ENCODE peak calls at places on chromosomes 7 and 10, in ten cellular contexts. E is tibial artery; T is CD4-positive, alpha-beta memory T cell; H is neural progenitor cell; W is spleen; A is CD4-positive, CD25-positive, alpha-beta regulatory T cell; O is brain microvascular endothelial cell; K is right lobe of liver; X is PC-3; V is colonic mucosa. Z is an unnamed sample. For H3K36me3, the result is how much of the 10 kb centered on the place peaks cover.

GRCh38 chr7:43834463-43835251 is 34.7 kb downstream of the MRPS24 start:
- DNase-seq in K (no peak), X (peak), A (peak), O (peak), H (no peak), E (no peak), V (no peak), T (peak), W (no peak), Z (peak)

GRCh38 chr10:123139521-123140163 is 3.9 kb downstream of the HMX3 start:
- DNase-seq in K (peak), A (no peak), W (no peak), V (peak), X (peak), H (peak), T (no peak), E (no peak), O (no peak), Z (peak)

GRCh38 chr7:2817456-2817855 is 26.7 kb downstream of the GNA12 start:
- DNase-seq in V (no peak), O (no peak), K (no peak), E (no peak), X (no peak), A (no peak), H (no peak), T (no peak), W (no peak), Z (no peak)

GRCh38 chr10:21961847-21962246 is 41.7 kb downstream of the DNAJC1 start:
- DNase-seq in W (no peak), X (no peak), A (no peak), O (no peak), E (no peak), V (no peak), T (no peak), K (no peak), H (no peak), Z (no peak)

GRCh38 chr7:73376671-73377412 is 48.9 kb downstream of the FKBP6 start:
- DNase-seq in W (no peak), H (no peak), X (no peak), K (no peak), V (no peak), T (no peak), O (no peak), E (no peak), A (no peak), Z (no peak)

GRCh38 chr10:43817368-43817767 is 168.7 kb upstream of the ZNF32 start:
- DNase-seq in H (no peak), A (no peak), E (no peak), W (no peak), O (peak), T (no peak), X (no peak), V (no peak), K (no peak), Z (no peak)

GRCh38 chr7:150367677-150368097 is 935 bp upstream of the REPIN1 start:
- DNase-seq in K (no peak), O (no peak), H (no peak), X (no peak), T (no peak), E (no peak), V (no peak), W (no peak), A (no peak), Z (no peak)

GRCh38 chr7:73774923-73775322 is 4.9 kb upstream of the CLDN3 start:
- DNase-seq in T (no peak), O (no peak), V (no peak), H (no peak), A (no peak), X (peak), K (no peak), W (no peak), E (no peak), Z (no peak)

GRCh38 chr10:118754132-118754555 is 626 bp downstream of the CACUL1 start:
- DNase-seq in A (peak), E (peak), O (peak), W (peak), X (peak), T (peak), H (peak), K (peak), V (peak), Z (peak)

GRCh38 chr7:3266240-3266639 is 34.8 kb upstream of the SDK1 start:
- DNase-seq in E (no peak), K (no peak), A (no peak), V (no peak), H (no peak), O (no peak), W (no peak), T (no peak), X (no peak), Z (no peak)

GRCh38 chr10:130479906-130480305 is 343.7 kb downstream of the GLRX3 start:
- DNase-seq in A (no peak), K (no peak), T (no peak), V (no peak), O (no peak), H (no peak), E (no peak), W (no peak), X (no peak), Z (no peak)

GRCh38 chr10:7153750-7154149 is 257.1 kb downstream of the SFMBT2 start:
- DNase-seq in A (no peak), O (no peak), W (no peak), H (no peak), V (no peak), X (peak), K (no peak), E (no peak), T (no peak), Z (no peak)

GRCh38 chr10:131242007-131242406 is 69.5 kb downstream of the TCERG1L start:
- DNase-seq in E (no peak), A (no peak), O (no peak), W (peak), V (no peak), H (peak), T (no peak), K (peak), X (peak), Z (peak)

GRCh38 chr10:86690657-86691084 is 22.4 kb downstream of the LDB3 start:
- DNase-seq in A (no peak), T (no peak), V (no peak), K (no peak), E (no peak), W (no peak), O (no peak), H (no peak), X (no peak), Z (no peak)

GRCh38 chr10:17229016-17229716 is 1.1 kb downstream of the VIM start:
- DNase-seq in W (peak), E (peak), X (peak), T (peak), K (peak), V (peak), A (peak), O (peak), H (peak), Z (peak)

GRCh38 chr10:104340099-104340594 is 1.9 kb upstream of the ITPRIP start:
- DNase-seq in A (no peak), V (peak), E (no peak), K (no peak), X (no peak), H (no peak), T (no peak), W (no peak), O (no peak), Z (no peak)

GRCh38 chr10:121751191-121751760 is 153.0 kb upstream of the FGFR2 start:
- DNase-seq in H (no peak), W (no peak), E (no peak), A (no peak), V (no peak), X (no peak), K (no peak), O (no peak), T (no peak), Z (no peak)

GRCh38 chr7:152145853-152146466 is 120.5 kb downstream of the GALNT11 start:
- DNase-seq in A (no peak), K (no peak), T (peak), W (no peak), X (peak), E (no peak), H (peak), V (peak), O (peak), Z (peak)

GRCh38 chr10:78688945-78689935 is 379.5 kb upstream of the ZMIZ1 start:
- DNase-seq in H (peak), V (no peak), A (no peak), E (peak), X (no peak), T (no peak), K (no peak), O (no peak), W (no peak), Z (peak)

GRCh38 chr10:121610798-121611325 is 12.6 kb upstream of the FGFR2 start:
- DNase-seq in A (no peak), K (no peak), T (no peak), E (no peak), X (no peak), V (no peak), O (no peak), H (no peak), W (peak), Z (no peak)

GRCh38 chr7:8363407-8364015 is 69.9 kb upstream of the NXPH1 start:
- DNase-seq in K (no peak), X (no peak), O (no peak), T (no peak), V (no peak), W (no peak), H (no peak), E (no peak), A (no peak), Z (no peak)

GRCh38 chr10:24408365-24408764 is 199.4 kb downstream of the KIAA1217 start:
- DNase-seq in V (no peak), O (no peak), W (no peak), E (no peak), H (no peak), A (no peak), T (no peak), X (no peak), K (no peak), Z (no peak)

GRCh38 chr7:6256709-6257535 is 15.5 kb downstream of the CYTH3 start:
- DNase-seq in X (no peak), O (peak), T (no peak), W (peak), K (no peak), V (peak), A (no peak), H (no peak), E (peak), Z (no peak)

GRCh38 chr10:87092356-87092860 is 2.2 kb downstream of the GLUD1 start:
- DNase-seq in E (no peak), A (no peak), X (peak), V (no peak), W (no peak), K (no peak), T (peak), O (peak), H (peak), Z (peak)

GRCh38 chr7:66629659-66630058 is 978 bp downstream of the KCTD7 start:
- DNase-seq in V (no peak), E (no peak), T (no peak), A (no peak), H (no peak), K (no peak), X (no peak), W (no peak), O (no peak), Z (no peak)

GRCh38 chr10:86653379-86653778 is 968 bp upstream of the OPN4 start:
- DNase-seq in O (no peak), A (no peak), E (no peak), T (no peak), H (no peak), X (no peak), K (no peak), V (no peak), W (no peak), Z (no peak)

GRCh38 chr7:69753981-69754380 is 155.7 kb downstream of the AUTS2 start:
- DNase-seq in E (no peak), T (no peak), H (no peak), A (no peak), K (no peak), X (no peak), W (no peak), V (no peak), O (no peak), Z (no peak)

GRCh38 chr10:69867699-69868558 is 66.2 kb downstream of the COL13A1 start:
- DNase-seq in T (no peak), A (no peak), W (no peak), K (no peak), V (peak), O (no peak), H (peak), E (no peak), X (peak), Z (no peak)

GRCh38 chr10:123613346-123613850 is 52.8 kb upstream of the GPR26 start:
- DNase-seq in W (no peak), E (no peak), X (no peak), H (no peak), O (no peak), T (no peak), K (no peak), V (no peak), A (no peak), Z (no peak)

GRCh38 chr10:36181421-36181820 is 539.3 kb upstream of the FZD8 start:
- DNase-seq in W (no peak), T (no peak), H (no peak), X (peak), K (no peak), O (no peak), V (no peak), E (no peak), A (no peak), Z (no peak)

GRCh38 chr10:3813267-3813666 is 28.3 kb upstream of the KLF6 start:
- DNase-seq in A (no peak), W (no peak), O (no peak), T (no peak), K (no peak), V (no peak), X (no peak), E (no peak), H (no peak), Z (no peak)

GRCh38 chr7:76328390-76328789 is 25.9 kb downstream of the HSPB1 start:
- DNase-seq in W (no peak), H (no peak), O (no peak), E (no peak), X (no peak), V (no peak), A (no peak), K (no peak), T (no peak), Z (no peak)

GRCh38 chr7:76327610-76328009 is 25.1 kb downstream of the HSPB1 start:
- DNase-seq in X (no peak), H (no peak), E (no peak), K (no peak), A (no peak), W (no peak), V (no peak), O (no peak), T (no peak), Z (no peak)

GRCh38 chr7:76325811-76326210 is 23.3 kb downstream of the HSPB1 start:
- DNase-seq in O (no peak), W (no peak), K (no peak), X (no peak), H (no peak), E (no peak), V (no peak), A (no peak), T (no peak), Z (no peak)

GRCh38 chr7:76325092-76325491 is 22.6 kb downstream of the HSPB1 start:
- DNase-seq in H (no peak), X (no peak), T (no peak), V (no peak), W (no peak), O (no peak), E (no peak), K (no peak), A (no peak), Z (no peak)

DNA sequence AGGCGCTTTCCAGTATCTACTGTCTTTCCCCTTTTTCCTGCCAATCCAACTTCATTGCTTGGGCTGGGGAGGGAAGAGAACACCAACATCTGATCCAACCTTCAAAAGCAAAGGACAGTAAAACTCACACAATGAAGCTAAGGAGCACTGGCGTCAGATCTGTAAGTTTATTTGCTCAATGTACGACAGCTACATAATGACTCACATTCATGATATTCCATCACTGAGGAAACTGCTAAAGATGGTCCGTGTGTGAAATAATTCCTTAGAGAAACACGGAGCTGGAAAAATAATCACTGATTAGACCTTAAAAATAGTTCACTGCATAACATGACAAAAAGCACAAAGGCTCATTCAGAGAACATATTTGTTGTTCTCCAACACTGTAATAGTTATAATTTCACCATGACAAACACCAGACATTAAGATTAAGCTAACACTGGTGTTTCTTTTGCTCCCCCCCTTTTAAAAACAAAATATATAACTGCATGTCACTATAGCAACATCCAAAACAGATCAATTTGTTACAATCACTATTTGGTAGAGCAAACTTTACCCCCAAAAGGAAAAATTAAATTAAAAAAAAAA is 24.3 kb downstream of the HSPB1 start:
- DNase-seq in T (no peak), E (no peak), K (no peak), X (peak), V (no peak), W (no peak), O (peak), A (no peak), H (no peak), Z (no peak)
- H3K36me3 ChIP-seq in T (under half), E (under half), K (under half), X (under half), V (under half), W (half or more), O (half or more), A (under half), H (under half), Z (half or more)

GRCh38 chr10:688621-689426 is 644 bp downstream of the DIP2C start:
- DNase-seq in X (peak), T (no peak), H (peak), V (peak), A (no peak), K (peak), E (no peak), O (peak), W (no peak), Z (peak)

GRCh38 chr10:689433-690226 is at the start of gene DIP2C:
- DNase-seq in A (no peak), V (peak), O (peak), H (peak), T (peak), W (no peak), E (peak), X (peak), K (peak), Z (peak)

GRCh38 chr10:691216-691615 is 1.7 kb upstream of the DIP2C start:
- DNase-seq in K (no peak), O (no peak), H (no peak), T (no peak), E (no peak), W (no peak), X (no peak), A (no peak), V (no peak), Z (no peak)

GRCh38 chr10:688287-688620 is 1.2 kb downstream of the DIP2C start:
- DNase-seq in K (no peak), X (no peak), E (no peak), T (no peak), A (no peak), H (no peak), W (no peak), O (no peak), V (no peak), Z (no peak)

DNA sequence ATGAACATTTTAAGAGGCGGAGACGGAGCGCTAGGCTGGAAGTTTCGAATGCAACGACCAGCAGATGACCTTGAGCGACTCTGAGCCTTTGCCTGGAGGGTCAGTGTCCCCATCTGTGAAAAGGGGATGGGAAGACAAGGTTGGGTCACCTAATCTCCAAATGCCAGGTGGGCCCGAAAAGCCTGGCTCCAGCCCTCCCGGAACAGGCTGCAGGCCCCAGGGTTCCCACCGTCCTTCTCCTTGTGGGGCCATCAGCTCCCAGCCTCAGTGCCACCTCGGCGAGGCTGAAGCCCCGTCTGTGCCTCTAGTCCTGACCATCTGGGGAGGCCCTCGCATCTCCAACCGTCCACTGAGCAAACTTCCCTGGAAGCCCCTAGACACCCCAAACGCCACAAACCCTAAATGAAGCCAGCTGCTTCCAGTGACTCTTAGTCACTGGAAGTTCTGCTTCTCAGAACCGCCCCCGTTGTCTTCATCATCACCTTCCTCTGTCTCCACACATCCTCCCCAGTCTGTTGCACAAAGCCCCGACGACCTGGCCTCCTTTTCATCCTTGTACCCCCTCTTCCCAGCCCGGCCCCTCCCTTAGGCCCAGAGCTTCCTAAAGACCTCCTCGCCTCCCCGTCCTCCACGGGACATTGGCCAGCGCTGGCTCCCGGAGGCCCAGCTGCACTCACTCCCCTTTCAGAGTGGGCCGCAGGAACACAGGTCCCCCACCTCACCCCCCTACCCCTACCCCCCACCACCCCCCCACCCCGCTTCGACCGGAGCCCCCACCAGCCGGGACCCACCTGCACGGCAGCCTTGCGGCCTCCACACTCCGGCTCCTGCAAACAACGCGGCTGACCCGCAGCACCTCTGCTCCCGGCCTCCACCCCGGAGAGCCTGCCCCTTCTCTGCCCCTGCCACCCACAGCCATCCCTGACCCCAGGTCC is 1.0 kb upstream of the DIP2C start:
- DNase-seq in E (no peak), X (no peak), W (no peak), T (no peak), O (no peak), K (no peak), A (no peak), V (no peak), H (no peak), Z (peak)
- H3K4me3 ChIP-seq in E (peak), X (peak), W (peak), T (no peak), O (peak), K (peak), A (no peak), V (peak), H (peak), Z (peak)

GRCh38 chr10:96565774-96566173 is 21.0 kb downstream of the TM9SF3 start:
- DNase-seq in V (no peak), K (no peak), T (no peak), X (peak), H (no peak), W (no peak), O (peak), E (no peak), A (no peak), Z (no peak)
- H3K36me3 ChIP-seq in V (under half), K (under half), T (under half), X (under half), H (under half), W (half or more), O (under half), E (under half), A (half or more), Z (under half)

GRCh38 chr10:11148638-11149037 is 131.0 kb downstream of the CELF2 start:
- DNase-seq in T (no peak), A (no peak), W (no peak), H (no peak), X (no peak), V (no peak), E (no peak), K (no peak), O (no peak), Z (no peak)

GRCh38 chr10:11148131-11148530 is 130.5 kb downstream of the CELF2 start:
- DNase-seq in K (no peak), E (no peak), T (no peak), H (no peak), V (no peak), W (no peak), O (no peak), X (no peak), A (no peak), Z (no peak)

GRCh38 chr10:11150876-11151275 is 133.2 kb downstream of the CELF2 start:
- DNase-seq in V (no peak), T (peak), K (no peak), E (no peak), H (no peak), X (no peak), A (no peak), W (no peak), O (no peak), Z (no peak)

GRCh38 chr10:11149499-11149898 is 131.8 kb downstream of the CELF2 start:
- DNase-seq in K (no peak), E (no peak), X (no peak), H (no peak), V (no peak), T (peak), A (peak), O (no peak), W (no peak), Z (no peak)

DNA sequence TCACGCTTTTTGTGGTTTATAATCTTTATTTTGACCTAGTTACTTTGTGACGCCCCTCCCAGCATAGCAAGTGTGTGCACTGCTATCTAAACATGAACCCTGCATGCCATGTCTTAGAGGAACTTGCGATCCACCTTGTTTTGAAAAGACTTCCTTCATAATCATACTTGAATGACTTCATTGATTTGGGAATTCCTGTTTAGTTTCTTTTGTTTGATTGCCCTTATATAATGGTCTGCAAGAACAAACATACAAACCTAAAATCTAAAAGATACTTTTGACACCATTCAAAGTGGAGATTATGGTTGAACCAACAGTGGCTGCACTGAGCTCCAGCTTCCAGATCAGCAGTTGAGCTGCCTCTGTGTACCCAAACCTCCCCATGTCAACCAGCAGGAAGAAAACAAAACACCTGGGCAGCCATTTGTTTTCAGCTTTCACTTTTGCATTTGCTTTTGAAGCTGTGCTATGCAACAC is 132.6 kb downstream of the CELF2 start:
- DNase-seq in T (peak), V (no peak), O (no peak), W (no peak), H (no peak), X (no peak), A (no peak), E (no peak), K (no peak), Z (no peak)
- H3K4me3 ChIP-seq in T (peak), V (no peak), O (no peak), W (peak), H (no peak), X (no peak), A (peak), E (no peak), K (no peak), Z (no peak)